ENCODE peak calls at places on chromosomes 6 and 20, in four cellular contexts. O, K, C and D are unnamed samples.

GRCh38 chr6:21050930-21051329 is 516.7 kb downstream of the CDKAL1 start:
- DNase-seq in O (no peak), K (no peak), C (no peak), D (no peak)

GRCh38 chr6:1230689-1231605 is 81.0 kb upstream of the FOXQ1 start:
- DNase-seq in C (no peak), K (no peak), O (no peak), D (no peak)

GRCh38 chr20:49612127-49612738 is 44.3 kb upstream of the PTGIS start:
- DNase-seq in C (no peak), K (no peak), O (no peak), D (no peak)

GRCh38 chr20:33915726-33916331 is 77.9 kb upstream of the RALY start:
- DNase-seq in K (peak), C (peak), O (no peak), D (no peak)

GRCh38 chr20:23917024-23917725 is 37.6 kb upstream of the CST5 start:
- DNase-seq in C (no peak), O (no peak), K (no peak), D (no peak)

GRCh38 chr6:146354451-146354850 is 189.2 kb upstream of the RAB32 start:
- DNase-seq in C (no peak), O (no peak), K (no peak), D (no peak)

GRCh38 chr6:154403803-154404202 is 47.2 kb upstream of the IPCEF1 start:
- DNase-seq in C (no peak), K (no peak), O (no peak), D (no peak)

GRCh38 chr6:125812394-125813231 is 21.9 kb downstream of the NCOA7 start:
- DNase-seq in K (no peak), C (no peak), O (peak), D (no peak)

GRCh38 chr6:45192556-45192955 is 135.6 kb upstream of the RUNX2 start:
- DNase-seq in K (no peak), C (no peak), O (no peak), D (no peak)

GRCh38 chr20:46371656-46372055 is 34.8 kb downstream of the ELMO2 start:
- DNase-seq in O (peak), K (no peak), C (no peak), D (no peak)